ENCODE peak calls at places on chromosomes 2 and 18, in nine cellular contexts. F is GM12878, K is A549, T is esophagus muscularis mucosa, L is HepG2, P is K562, G is ovary, U is tibial nerve, C is sigmoid colon. X is an unnamed sample.

GRCh38 chr2:223697316-223697875 is 95.2 kb upstream of the SCG2 start:
- DNase-seq in C (no peak), F (no peak), K (no peak), T (no peak), U (no peak), L (no peak), G (no peak), P (no peak), X (no peak)

GRCh38 chr2:137715731-137716191 is 248.5 kb upstream of the HNMT start:
- DNase-seq in L (no peak), F (no peak), G (no peak), T (no peak), U (no peak), K (no peak), C (no peak), P (no peak), X (no peak)

GRCh38 chr18:76838182-76838581 is 15.8 kb downstream of the ZNF236 start:
- DNase-seq in U (no peak), T (no peak), F (no peak), G (no peak), C (no peak), P (no peak), K (no peak), L (peak), X (no peak)

GRCh38 chr18:21406111-21406510 is 164.1 kb downstream of the GREB1L start:
- DNase-seq in U (no peak), F (no peak), L (no peak), T (no peak), G (no peak), P (no peak), K (no peak), C (no peak), X (no peak)

GRCh38 chr2:238420442-238420841 is 6.3 kb upstream of the ASB1 start:
- DNase-seq in C (no peak), P (no peak), K (no peak), L (no peak), G (no peak), F (no peak), U (no peak), T (no peak), X (no peak)

GRCh38 chr18:72692086-72692485 is 147.9 kb upstream of the CBLN2 start:
- DNase-seq in P (no peak), G (no peak), U (no peak), C (no peak), K (no peak), F (no peak), L (no peak), T (no peak), X (no peak)

GRCh38 chr2:215826376-215826775 is 187.0 kb downstream of the MREG start:
- DNase-seq in G (no peak), T (no peak), F (no peak), K (peak), U (no peak), L (no peak), C (no peak), P (no peak), X (no peak)

GRCh38 chr2:68653538-68653982 is 10.2 kb downstream of the PROKR1 start:
- DNase-seq in T (no peak), F (peak), K (no peak), L (no peak), G (no peak), U (no peak), P (peak), C (no peak), X (no peak)

GRCh38 chr2:146642066-146642465 is 1202.8 kb upstream of the ACVR2A start:
- DNase-seq in T (no peak), U (no peak), G (no peak), L (peak), K (no peak), C (peak), F (no peak), P (no peak), X (no peak)

GRCh38 chr2:187553908-187554703 is at the start of gene TFPI:
- DNase-seq in F (no peak), T (no peak), P (peak), L (peak), U (no peak), G (peak), K (peak), C (no peak), X (no peak)

GRCh38 chr2:71385008-71385407 is 53.4 kb downstream of the ZNF638 start:
- DNase-seq in P (no peak), F (no peak), L (no peak), U (no peak), T (no peak), C (no peak), K (no peak), G (no peak), X (no peak)

GRCh38 chr2:85436836-85437487 is 18.4 kb downstream of the SH2D6 start:
- DNase-seq in T (no peak), C (no peak), P (no peak), K (no peak), U (no peak), G (no peak), F (no peak), L (no peak), X (no peak)

GRCh38 chr18:23616258-23616657 is 30.0 kb upstream of the NPC1 start:
- DNase-seq in L (no peak), U (no peak), K (no peak), G (no peak), P (no peak), T (no peak), F (no peak), C (no peak), X (no peak)
- H3K27ac ChIP-seq in L (no peak), U (no peak), K (no peak), G (no peak), P (no peak), T (no peak), F (no peak), C (no peak), X (no peak)

GRCh38 chr18:45168883-45169585 is 446.2 kb upstream of the SLC14A2 start:
- DNase-seq in G (no peak), C (no peak), T (no peak), U (no peak), P (no peak), K (peak), F (no peak), L (no peak), X (no peak)

GRCh38 chr18:45173327-45173726 is 441.9 kb upstream of the SLC14A2 start:
- DNase-seq in P (no peak), L (no peak), G (no peak), T (no peak), U (no peak), K (no peak), C (no peak), F (no peak), X (no peak)

GRCh38 chr18:45169610-45170009 is 445.7 kb upstream of the SLC14A2 start:
- DNase-seq in F (no peak), K (peak), T (no peak), P (no peak), U (peak), G (no peak), C (peak), L (no peak), X (peak)

GRCh38 chr18:45173799-45174519 is 441.3 kb upstream of the SLC14A2 start:
- DNase-seq in P (no peak), G (no peak), L (no peak), C (no peak), T (no peak), K (no peak), F (no peak), U (no peak), X (no peak)

GRCh38 chr18:45171575-45172225 is 443.6 kb upstream of the SLC14A2 start:
- DNase-seq in K (no peak), C (peak), T (no peak), G (no peak), L (no peak), F (no peak), P (no peak), U (no peak), X (no peak)
- TF ChIP-seq EP300 in K (no peak), C (no peak), T (no peak), G (no peak), L (no peak), F (no peak), P (no peak), U (peak), X (no peak)

DNA sequence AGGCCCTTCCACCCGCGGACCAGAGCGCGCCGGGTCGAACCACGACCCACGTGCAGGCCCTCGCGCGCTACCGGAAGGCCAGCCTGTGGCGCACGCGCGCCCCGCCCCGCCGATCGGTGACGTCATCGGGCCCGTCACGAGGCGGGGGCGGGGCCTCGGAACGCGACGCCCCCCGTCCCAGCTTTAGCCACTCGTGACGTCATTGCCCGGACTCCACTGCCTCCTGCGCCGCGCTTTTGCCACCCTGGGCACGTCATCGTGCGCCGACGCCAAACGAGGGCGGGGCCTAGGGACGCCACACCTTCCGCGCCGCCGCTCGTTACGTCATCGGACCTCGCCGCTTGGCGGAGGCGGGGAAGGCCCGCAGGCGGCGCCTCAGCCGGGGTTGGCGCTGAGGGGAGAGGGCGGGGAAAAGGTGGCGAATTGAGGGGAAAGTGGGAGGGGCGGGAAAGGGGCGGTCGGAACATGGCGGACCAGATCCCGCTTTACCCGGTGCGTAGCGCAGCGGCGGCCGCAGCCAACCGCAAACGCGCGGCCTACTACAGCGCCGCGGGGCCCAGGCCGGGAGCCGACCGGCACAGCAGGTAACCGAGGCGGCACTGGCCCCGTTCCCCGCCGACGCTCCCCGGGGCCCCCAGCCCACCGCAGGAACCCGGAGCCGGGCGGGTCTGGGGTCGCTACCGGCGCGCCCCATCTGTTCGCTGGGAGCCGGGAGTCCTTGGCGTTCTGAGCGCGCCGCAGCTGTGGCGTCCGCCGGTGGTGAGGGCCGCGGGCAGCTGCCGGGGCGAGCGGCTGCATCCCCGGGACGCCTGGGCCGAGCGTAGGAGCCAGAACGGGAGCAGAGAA is at the start of gene ATP9B:
- DNase-seq in L (peak), K (peak), T (peak), P (peak), U (peak), G (peak), C (peak), F (peak), X (peak)
- TF ChIP-seq POLR2A in L (peak), K (peak), T (peak), P (peak), U (peak), G (peak), C (no peak), F (peak), X (peak)

GRCh38 chr18:11750581-11751304 is 61.7 kb downstream of the GNAL start:
- DNase-seq in G (no peak), K (no peak), C (no peak), P (no peak), T (no peak), L (no peak), U (no peak), F (no peak), X (no peak)

GRCh38 chr18:11750171-11750570 is 61.1 kb downstream of the GNAL start:
- DNase-seq in F (no peak), T (no peak), U (no peak), K (no peak), P (no peak), C (no peak), L (no peak), G (no peak), X (no peak)

GRCh38 chr18:11747286-11747685 is 58.2 kb downstream of the GNAL start:
- DNase-seq in P (no peak), T (no peak), G (no peak), F (no peak), C (no peak), U (no peak), L (no peak), K (no peak), X (no peak)

GRCh38 chr18:11749305-11749704 is 60.2 kb downstream of the GNAL start:
- DNase-seq in L (no peak), K (no peak), U (no peak), C (no peak), P (no peak), G (no peak), F (no peak), T (no peak), X (no peak)

DNA sequence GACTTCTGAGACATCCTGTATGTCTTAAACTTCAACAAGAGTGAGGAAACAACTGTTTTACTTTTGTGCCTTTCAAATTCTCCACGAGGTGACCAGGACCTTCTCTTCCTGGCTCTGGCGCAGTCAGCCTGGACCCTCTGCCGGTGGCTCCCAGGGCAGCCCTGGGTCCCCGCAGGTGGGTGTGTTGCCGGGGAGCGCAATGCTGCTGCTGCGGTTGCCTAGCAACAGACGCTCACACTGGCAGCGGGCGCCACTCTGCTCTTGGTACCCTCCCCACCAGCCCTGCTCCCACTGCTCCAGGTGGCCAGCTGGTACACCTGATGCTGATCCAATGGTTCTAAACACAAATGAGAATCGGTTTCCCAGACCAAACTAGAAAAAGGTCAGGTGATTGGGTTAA is 58.7 kb downstream of the GNAL start:
- DNase-seq in T (no peak), G (no peak), K (no peak), F (no peak), P (no peak), L (no peak), C (no peak), U (no peak), X (no peak)
- H3K27ac ChIP-seq in T (no peak), G (no peak), K (no peak), F (no peak), P (no peak), L (no peak), C (no peak), U (no peak), X (no peak)

DNA sequence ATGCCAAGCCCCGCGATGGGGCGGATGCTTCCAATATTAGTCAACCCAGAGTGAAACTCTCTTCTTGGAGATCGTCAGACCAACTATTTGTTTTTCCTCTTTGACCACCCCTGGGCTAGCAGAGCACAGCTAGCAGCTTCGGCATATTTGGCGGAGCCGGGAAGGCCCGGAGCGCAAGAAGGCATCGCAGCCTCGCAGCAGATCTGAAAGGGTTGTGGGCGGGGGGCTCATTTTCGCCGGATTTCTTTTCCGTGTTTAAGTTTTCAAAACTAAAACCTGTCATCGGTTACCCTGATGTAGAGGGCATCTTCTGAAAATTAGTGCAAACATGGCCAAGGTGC is 335 bp upstream of the ZNF385B start:
- DNase-seq in F (no peak), T (no peak), P (no peak), G (peak), U (no peak), L (no peak), C (no peak), K (no peak), X (no peak)
- TF ChIP-seq EP300 in F (no peak), T (no peak), P (no peak), G (no peak), U (no peak), L (no peak), C (no peak), K (no peak), X (no peak)

DNA sequence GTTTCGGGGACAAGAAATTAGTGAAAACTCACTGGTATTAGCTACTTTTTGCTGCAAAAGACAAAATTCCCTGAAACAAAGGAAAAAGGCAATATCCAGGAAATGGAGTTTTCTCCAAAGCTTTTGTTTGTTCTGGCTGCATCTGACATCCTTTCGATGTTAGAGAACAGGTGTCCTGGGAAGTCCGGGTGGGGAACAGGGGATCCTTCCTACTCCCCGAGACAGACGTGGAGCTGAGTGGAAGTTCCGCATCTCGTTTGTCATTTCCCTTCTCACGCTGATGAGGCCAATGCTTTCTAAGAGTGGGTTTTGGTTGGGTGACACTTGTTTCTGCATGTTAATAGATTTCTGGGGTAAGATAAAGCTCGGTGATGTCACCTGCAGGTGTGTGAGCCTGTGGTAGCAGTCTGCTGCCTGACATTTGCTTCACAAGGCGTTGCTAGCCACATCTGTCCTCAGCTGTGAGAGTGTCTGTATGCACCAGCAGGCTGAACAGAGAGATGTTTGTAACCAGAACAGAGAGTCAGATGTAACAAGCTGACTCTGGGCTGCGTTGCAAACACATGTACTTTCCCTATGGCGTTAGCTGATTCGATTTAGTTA is 125.9 kb downstream of the ACOXL start:
- DNase-seq in U (no peak), P (no peak), T (no peak), K (no peak), C (no peak), F (peak), G (no peak), L (no peak), X (no peak)
- TF ChIP-seq POLR2A in U (no peak), P (no peak), T (no peak), K (no peak), C (no peak), F (no peak), G (no peak), L (no peak), X (no peak)

GRCh38 chr2:237350597-237350996 is 63.4 kb downstream of the COL6A3 start:
- DNase-seq in C (no peak), F (no peak), U (no peak), G (no peak), T (no peak), K (no peak), P (no peak), L (no peak), X (no peak)
- H3K27ac ChIP-seq in C (peak), F (no peak), U (peak), G (peak), T (peak), K (no peak), P (no peak), L (no peak), X (no peak)

DNA sequence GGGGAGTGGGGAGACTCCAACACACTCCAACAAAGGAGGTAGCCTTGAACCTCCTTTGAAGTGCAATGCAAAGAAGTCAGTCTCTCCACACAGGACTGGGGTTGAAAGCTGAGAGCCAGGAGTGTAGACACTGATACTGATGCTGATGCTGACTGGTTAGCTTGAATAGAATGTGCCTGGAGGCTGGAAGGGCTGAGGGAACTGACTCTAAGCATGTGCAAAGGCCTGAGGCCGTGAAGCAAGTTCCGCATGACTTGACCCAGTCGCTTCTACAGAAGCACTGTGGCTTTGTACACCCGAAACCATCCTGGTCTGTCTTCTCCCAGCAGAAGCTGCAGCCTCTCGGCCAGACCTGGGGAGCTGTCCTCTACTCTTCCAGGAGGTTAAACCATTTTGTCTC is 10.4 kb downstream of the FOXI3 start:
- DNase-seq in T (no peak), U (no peak), L (no peak), C (no peak), K (no peak), F (no peak), P (no peak), G (no peak), X (no peak)
- TF ChIP-seq EP300 in T (no peak), U (no peak), L (no peak), C (no peak), K (no peak), F (no peak), P (no peak), G (no peak), X (no peak)

GRCh38 chr18:12307871-12308385 is at the start of gene TUBB6:
- DNase-seq in F (no peak), K (peak), U (peak), P (peak), G (peak), C (peak), T (no peak), L (no peak), X (peak)

GRCh38 chr18:12307251-12307736 is 747 bp upstream of the TUBB6 start:
- DNase-seq in U (peak), P (no peak), T (no peak), F (no peak), C (peak), G (peak), L (no peak), K (no peak), X (peak)

GRCh38 chr18:12309683-12310198 is 1.7 kb downstream of the TUBB6 start:
- DNase-seq in P (no peak), K (no peak), C (no peak), F (no peak), T (no peak), U (no peak), L (no peak), G (no peak), X (peak)

GRCh38 chr18:12306752-12307151 is 1.3 kb upstream of the TUBB6 start:
- DNase-seq in C (no peak), K (no peak), T (no peak), F (no peak), G (no peak), L (no peak), P (no peak), U (no peak), X (no peak)

DNA sequence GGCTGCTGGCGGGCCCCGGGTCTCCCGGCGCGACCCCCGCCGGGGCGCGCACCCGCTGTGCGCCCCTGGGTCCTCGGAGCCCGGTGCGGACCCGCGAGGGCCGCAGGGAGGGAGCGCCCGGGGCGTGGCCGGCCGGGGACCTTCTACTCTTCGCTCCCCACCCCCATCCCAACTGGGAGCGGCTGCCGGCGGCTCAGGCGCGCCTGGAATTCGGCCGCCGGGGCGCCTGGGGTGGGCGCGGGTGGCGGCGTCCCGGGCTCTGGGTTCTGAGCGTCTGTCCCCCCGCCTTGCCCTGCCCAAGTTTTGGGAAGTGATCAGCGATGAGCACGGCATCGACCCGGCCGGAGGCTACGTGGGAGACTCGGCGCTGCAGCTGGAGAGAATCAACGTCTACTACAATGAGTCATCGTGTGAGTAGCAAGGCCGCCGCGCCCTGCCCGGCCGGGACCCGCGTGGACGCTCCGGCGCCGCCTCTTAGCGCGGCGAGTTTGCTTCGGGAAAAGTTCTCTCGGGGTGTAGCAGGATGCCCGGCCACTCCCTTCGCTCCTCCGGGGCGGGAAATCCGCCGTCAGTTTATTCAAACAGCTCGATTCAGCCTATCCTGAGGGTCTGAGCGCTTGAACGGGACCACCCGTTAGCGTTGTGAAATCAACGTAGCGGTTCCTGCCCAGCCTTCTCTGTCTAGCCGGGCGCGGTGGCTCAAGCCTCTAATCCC is 502 bp downstream of the TUBB6 start:
- DNase-seq in P (peak), G (peak), T (peak), C (peak), K (peak), L (peak), U (peak), F (no peak), X (peak)
- TF ChIP-seq POLR2A in P (peak), G (peak), T (peak), C (peak), K (no peak), L (no peak), U (peak), F (no peak), X (peak)